ENCODE peak calls at places on chromosomes 2 and 18, in four cellular contexts. D, Q, K and X are unnamed samples.
A peak's percentile ranks its signal among the peaks of the same experiment; 100 is the strongest.

GRCh38 chr2:43086451-43087221 is 139.8 kb downstream of the ZFP36L2 start:
- DNase-seq in D (no peak), Q (peak; percentile 50), K (no peak), X (no peak)

GRCh38 chr2:20106746-20107145 is 55.3 kb upstream of the LAPTM4A start:
- DNase-seq in D (peak; percentile 91), Q (no peak), K (no peak), X (no peak)

GRCh38 chr2:134683561-134684112 is 35.2 kb downstream of the TMEM163 start:
- DNase-seq in D (no peak), Q (peak; percentile 23), K (peak; percentile 38), X (no peak)

GRCh38 chr2:14492920-14493503 is 139.5 kb upstream of the LRATD1 start:
- DNase-seq in D (no peak), Q (no peak), K (no peak), X (no peak)

GRCh38 chr2:134375935-134376334 is 122.1 kb downstream of the MGAT5 start:
- DNase-seq in D (peak; percentile 13), Q (peak; percentile 75), K (no peak), X (no peak)

GRCh38 chr2:178419123-178419522 is 31.9 kb downstream of the PRKRA start:
- DNase-seq in D (no peak), Q (no peak), K (no peak), X (no peak)

GRCh38 chr2:74747411-74748080 is 86.4 kb upstream of the HK2 start:
- DNase-seq in D (no peak), Q (peak; percentile 90), K (no peak), X (no peak)

GRCh38 chr2:40240067-40240466 is 211.8 kb downstream of the SLC8A1 start:
- DNase-seq in D (no peak), Q (no peak), K (no peak), X (no peak)

GRCh38 chr2:111192778-111193368 is 72.2 kb downstream of the BCL2L11 start:
- DNase-seq in D (no peak), Q (no peak), K (no peak), X (no peak)

GRCh38 chr2:196335238-196335637 is 163.9 kb upstream of the STK17B start:
- DNase-seq in D (no peak), Q (no peak), K (no peak), X (no peak)

GRCh38 chr2:216283038-216283900 is 89.0 kb downstream of the MARCHF4 start:
- DNase-seq in D (peak; percentile 93), Q (peak; percentile 38), K (peak; percentile 63), X (peak; percentile 76)

GRCh38 chr2:105102963-105103421 is 65.1 kb downstream of the MRPS9 start:
- DNase-seq in D (peak; percentile 83), Q (peak; percentile 15), K (no peak), X (peak; percentile 22)

GRCh38 chr18:23063502-23063901 is 71.8 kb upstream of the CABLES1 start:
- DNase-seq in D (no peak), Q (no peak), K (no peak), X (no peak)

GRCh38 chr18:8142932-8143331 is 466.3 kb upstream of the RAB12 start:
- DNase-seq in D (no peak), Q (no peak), K (no peak), X (no peak)

GRCh38 chr2:19607931-19608762 is 249.7 kb upstream of the OSR1 start:
- DNase-seq in D (no peak), Q (no peak), K (no peak), X (no peak)

GRCh38 chr2:101617786-101618185 is 79.7 kb upstream of the MAP4K4 start:
- DNase-seq in D (no peak), Q (no peak), K (no peak), X (no peak)

GRCh38 chr2:10778724-10779115 is 33.9 kb downstream of the PDIA6 start:
- DNase-seq in D (no peak), Q (no peak), K (no peak), X (no peak)

DNA sequence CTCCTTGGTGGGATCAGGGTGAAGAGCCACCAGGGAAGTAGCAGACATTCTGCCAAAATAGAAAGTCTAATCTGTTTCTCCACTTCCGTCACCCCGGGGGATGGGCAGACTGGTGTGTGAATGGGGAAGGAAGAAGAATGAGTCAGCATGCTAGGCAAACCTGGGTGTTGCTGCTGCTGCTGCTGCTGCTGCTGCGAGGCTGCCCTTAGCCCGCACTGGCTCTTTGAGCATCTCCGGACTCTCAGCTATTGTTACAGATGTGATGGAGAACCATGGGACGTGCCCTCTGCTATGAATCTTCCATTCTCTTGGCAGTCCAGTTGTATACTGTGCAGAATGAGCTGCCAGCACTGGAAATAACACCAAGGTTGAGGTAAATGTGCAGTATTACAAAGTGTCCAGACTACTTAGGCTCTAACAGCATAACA is 158.6 kb downstream of the SETBP1 start:
- DNase-seq in D (peak; percentile 23), Q (no peak), K (peak; percentile 67), X (no peak)
- TF ChIP-seq ELF4 in D (no peak), Q (no peak), K (no peak), X (no peak)

DNA sequence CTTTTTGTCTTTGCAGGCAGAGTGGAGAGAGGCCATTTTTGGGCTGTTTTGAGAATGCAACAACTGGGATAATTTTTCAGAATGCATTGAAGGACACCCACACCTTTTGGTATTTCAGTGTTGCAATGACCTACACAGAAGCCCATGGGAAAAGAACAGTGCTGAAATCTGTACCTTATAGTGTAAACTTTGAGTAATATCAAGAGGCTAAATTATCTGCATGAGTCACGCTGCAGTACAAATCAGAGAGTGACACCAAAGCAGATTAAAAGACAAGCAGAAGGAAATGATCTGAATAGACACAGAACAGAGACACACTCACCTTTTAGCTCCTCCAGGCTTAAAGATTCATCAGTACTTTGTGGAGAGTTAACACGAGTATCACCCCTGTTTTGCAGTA is 265.3 kb downstream of the PAX3 start:
- DNase-seq in D (no peak), Q (no peak), K (no peak), X (no peak)
- TF ChIP-seq ELF4 in D (no peak), Q (no peak), K (no peak), X (no peak)

GRCh38 chr2:181675241-181675640 is 5.1 kb downstream of the NEUROD1 start:
- DNase-seq in D (no peak), Q (no peak), K (no peak), X (no peak)

GRCh38 chr2:181674466-181674865 is 5.9 kb downstream of the NEUROD1 start:
- DNase-seq in D (no peak), Q (no peak), K (no peak), X (no peak)

GRCh38 chr2:181672255-181673008 is 7.9 kb downstream of the NEUROD1 start:
- DNase-seq in D (no peak), Q (no peak), K (no peak), X (no peak)

GRCh38 chr2:181670632-181671031 is 9.7 kb downstream of the NEUROD1 start:
- DNase-seq in D (no peak), Q (no peak), K (no peak), X (no peak)

GRCh38 chr2:181673178-181673577 is 7.1 kb downstream of the NEUROD1 start:
- DNase-seq in D (no peak), Q (no peak), K (no peak), X (no peak)
- TF ChIP-seq ELF4 in D (no peak), Q (no peak), K (no peak), X (no peak)

DNA sequence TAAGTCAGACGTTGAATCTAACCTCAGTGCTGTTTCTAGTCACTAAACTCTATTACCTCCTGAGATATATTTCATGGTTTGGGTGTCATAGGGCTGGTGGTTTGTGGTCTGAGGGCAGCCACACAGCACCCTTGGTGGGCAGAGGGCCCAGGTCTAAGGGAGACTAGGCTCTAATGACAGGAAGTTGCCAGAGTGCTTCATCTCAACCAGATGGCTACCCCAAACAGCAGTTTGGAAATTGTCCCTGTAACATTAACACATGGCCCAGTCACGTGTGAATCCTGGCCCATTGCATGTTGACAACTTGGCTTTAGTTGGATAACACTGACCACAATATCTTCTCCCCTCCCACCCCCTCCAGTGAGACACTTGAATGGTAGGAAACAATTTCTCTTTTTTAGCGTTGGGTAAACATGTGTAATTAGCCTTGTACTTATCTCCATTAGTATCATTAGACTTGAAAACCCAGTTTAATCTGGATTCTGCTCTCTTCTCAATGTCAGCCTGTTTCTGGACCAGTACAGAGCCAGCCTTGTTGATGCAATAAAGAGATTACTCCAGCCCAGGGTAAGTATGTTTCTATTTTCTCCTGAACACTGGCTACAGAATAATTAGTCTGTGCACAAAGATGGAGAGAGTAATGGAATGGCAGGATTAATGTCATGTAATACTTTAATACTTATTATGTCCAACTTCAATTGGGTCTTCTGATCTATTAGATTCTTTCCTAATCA is 187.8 kb upstream of the SIX3 start:
- DNase-seq in D (no peak), Q (no peak), K (no peak), X (no peak)
- TF ChIP-seq ELF4 in D (no peak), Q (no peak), K (no peak), X (no peak)

DNA sequence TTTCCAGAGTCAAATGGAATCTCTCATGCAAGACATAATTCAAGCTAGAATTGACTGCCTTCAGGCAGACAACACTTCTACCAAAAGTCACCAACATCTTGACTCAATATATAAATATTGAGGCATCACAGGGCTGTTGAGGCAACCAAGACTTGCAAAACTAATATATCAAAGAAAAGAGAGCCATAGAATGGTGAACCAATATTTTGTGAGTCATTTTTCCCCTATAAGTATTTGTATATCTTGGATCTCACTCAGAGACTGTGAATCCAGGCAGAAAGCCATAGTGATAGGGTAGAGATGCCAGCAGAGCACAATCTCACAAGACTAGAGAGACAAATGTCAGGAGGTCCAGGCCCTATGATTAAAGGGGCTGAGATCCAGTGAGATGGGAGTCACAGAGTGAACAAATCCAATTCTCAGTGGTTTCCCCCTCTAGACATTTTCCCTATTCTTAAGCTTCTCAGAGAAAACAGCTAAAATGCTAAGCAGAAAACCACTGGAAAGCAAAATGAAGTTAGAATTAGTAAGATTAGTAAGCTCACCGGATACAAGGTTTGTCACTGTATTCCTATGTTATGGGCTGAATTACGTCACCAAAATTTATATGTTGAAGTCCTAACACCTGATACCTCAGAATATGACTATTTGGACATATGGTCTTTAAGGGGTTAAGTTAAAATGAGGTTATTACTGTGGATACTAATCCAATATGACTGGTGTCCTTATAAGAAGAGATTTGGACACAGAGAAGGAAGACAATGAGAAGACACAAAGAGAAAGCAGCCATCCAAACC is 358.1 kb upstream of the UBE2E3 start:
- DNase-seq in D (no peak), Q (no peak), K (no peak), X (no peak)
- TF ChIP-seq ELF4 in D (no peak), Q (no peak), K (no peak), X (no peak)

GRCh38 chr2:168798888-168799410 is 3.5 kb upstream of the NOSTRIN start:
- DNase-seq in D (no peak), Q (no peak), K (peak; percentile 64), X (no peak)

GRCh38 chr2:168801961-168802824 is at the start of gene NOSTRIN:
- DNase-seq in D (no peak), Q (peak; percentile 14), K (peak; percentile 87), X (no peak)

GRCh38 chr2:168802825-168803726 is 639 bp downstream of the NOSTRIN start:
- DNase-seq in D (no peak), Q (no peak), K (peak; percentile 73), X (no peak)

GRCh38 chr2:168804214-168804613 is 1.8 kb downstream of the NOSTRIN start:
- DNase-seq in D (no peak), Q (no peak), K (peak; percentile 62), X (no peak)

DNA sequence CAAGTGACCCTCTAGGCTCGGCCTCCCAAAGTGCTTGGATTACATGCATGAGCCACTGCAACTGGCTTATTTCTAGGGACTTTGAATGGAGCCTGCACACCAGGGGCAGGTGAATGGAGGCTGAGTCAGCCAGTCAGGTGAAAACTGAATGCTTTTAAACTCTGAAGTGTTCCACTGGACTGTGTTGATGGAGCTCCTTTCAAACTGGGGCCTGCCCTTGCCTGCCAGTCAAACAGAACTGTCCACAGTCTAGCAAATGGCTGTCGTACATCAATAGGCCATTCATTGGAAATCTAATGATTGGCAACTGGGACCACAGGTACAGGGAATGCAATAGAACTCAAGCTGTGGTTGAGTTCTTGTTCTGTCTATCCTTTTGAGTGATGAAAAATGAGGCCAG is 981 bp upstream of the NOSTRIN start:
- DNase-seq in D (no peak), Q (no peak), K (peak; percentile 40), X (no peak)
- TF ChIP-seq ELF4 in D (no peak), Q (no peak), K (no peak), X (no peak)